ENCODE peak calls at places on chromosomes 4 and X, in nine cellular contexts. Q, F, N, U, R, D, E, O and T are unnamed samples. For H3K4me1, the result is how much of the 10 kb centered on the place peaks cover.

GRCh38 chr4:75289843-75290616 is 224.2 kb downstream of the RCHY1 start:
- DNase-seq in U (peak), N (peak), R (no peak), E (peak), Q (no peak), D (no peak), F (peak), O (no peak), T (no peak)

GRCh38 chrX:39729834-39730670 is 367.7 kb downstream of the BCOR start:
- DNase-seq in N (no peak), Q (no peak), R (no peak), E (peak), O (no peak), F (no peak), U (peak), D (no peak), T (no peak)

GRCh38 chrX:29851971-29852605 is 363.3 kb upstream of the MAGEB2 start:
- DNase-seq in R (no peak), Q (no peak), D (no peak), E (no peak), F (no peak), N (no peak), U (no peak), O (no peak), T (no peak)

GRCh38 chr4:2793578-2793919 is 664 bp downstream of the SH3BP2 start:
- DNase-seq in F (no peak), U (peak), E (peak), D (peak), N (no peak), R (peak), O (peak), Q (no peak), T (peak)

GRCh38 chr4:2962614-2963184 is 507 bp downstream of the NOP14 start:
- DNase-seq in D (no peak), F (peak), Q (peak), N (peak), R (peak), O (peak), E (peak), U (peak), T (no peak)

GRCh38 chr4:100087743-100088142 is 102.5 kb downstream of the DDIT4L start:
- DNase-seq in E (no peak), U (no peak), F (no peak), R (no peak), Q (no peak), N (no peak), D (no peak), O (peak), T (no peak)

GRCh38 chr4:24846716-24847115 is 51.3 kb downstream of the SOD3 start:
- DNase-seq in D (no peak), Q (no peak), F (no peak), R (no peak), O (no peak), U (no peak), E (no peak), N (no peak), T (no peak)

GRCh38 chr4:109434007-109434792 is 585 bp downstream of the SEC24B start:
- DNase-seq in F (peak), D (no peak), U (peak), E (peak), O (peak), Q (peak), N (peak), R (peak), T (peak)

GRCh38 chr4:133156096-133156495 is 7.0 kb downstream of the PCDH10 start:
- DNase-seq in R (no peak), D (no peak), Q (no peak), F (no peak), U (no peak), N (no peak), E (no peak), O (no peak), T (no peak)

GRCh38 chr4:114417214-114417613 is 181.4 kb upstream of the UGT8 start:
- DNase-seq in D (no peak), O (no peak), N (no peak), F (no peak), Q (no peak), E (peak), U (no peak), R (no peak), T (no peak)

GRCh38 chr4:61411241-61411640 is 211.1 kb downstream of the ADGRL3 start:
- DNase-seq in E (no peak), R (no peak), Q (no peak), O (no peak), N (no peak), D (no peak), U (no peak), F (no peak), T (no peak)

GRCh38 chr4:17103231-17103630 is 204.8 kb upstream of the LDB2 start:
- DNase-seq in O (peak), E (no peak), U (no peak), F (no peak), Q (no peak), R (no peak), D (no peak), N (no peak), T (no peak)

GRCh38 chrX:99914676-99915075 is 495.4 kb downstream of the PCDH19 start:
- DNase-seq in E (no peak), N (no peak), O (no peak), F (no peak), R (no peak), Q (no peak), U (no peak), D (no peak), T (no peak)

GRCh38 chrX:38807873-38808272 is 6.6 kb downstream of the MID1IP1 start:
- DNase-seq in R (no peak), U (no peak), Q (no peak), F (no peak), O (no peak), D (no peak), N (no peak), E (peak), T (no peak)

DNA sequence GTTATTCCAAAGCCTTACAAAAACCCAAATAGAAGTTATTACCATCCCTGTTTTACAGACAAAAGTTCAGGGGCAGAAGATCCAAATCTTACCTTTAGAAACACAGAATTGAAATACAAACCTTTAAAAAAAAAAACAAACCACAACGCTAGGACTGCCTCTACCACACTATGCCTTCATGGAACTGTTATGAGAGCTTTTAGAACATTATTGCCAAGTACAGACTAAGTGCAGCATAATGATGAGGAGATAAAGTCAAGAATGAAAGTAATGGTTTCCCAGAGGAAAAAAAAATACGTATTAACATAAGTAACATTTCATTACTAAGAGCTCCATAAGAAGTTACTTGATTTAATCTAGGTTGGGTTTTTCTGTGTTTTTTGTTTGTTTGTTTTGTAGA is 34.3 kb downstream of the TSPAN5 start:
- DNase-seq in O (no peak), R (no peak), E (no peak), D (no peak), Q (no peak), F (no peak), N (no peak), U (no peak), T (no peak)
- H3K4me1 ChIP-seq in O (under half), R (under half), E (under half), D (under half), Q (under half), F (under half), N (under half), U (under half), T (under half)

DNA sequence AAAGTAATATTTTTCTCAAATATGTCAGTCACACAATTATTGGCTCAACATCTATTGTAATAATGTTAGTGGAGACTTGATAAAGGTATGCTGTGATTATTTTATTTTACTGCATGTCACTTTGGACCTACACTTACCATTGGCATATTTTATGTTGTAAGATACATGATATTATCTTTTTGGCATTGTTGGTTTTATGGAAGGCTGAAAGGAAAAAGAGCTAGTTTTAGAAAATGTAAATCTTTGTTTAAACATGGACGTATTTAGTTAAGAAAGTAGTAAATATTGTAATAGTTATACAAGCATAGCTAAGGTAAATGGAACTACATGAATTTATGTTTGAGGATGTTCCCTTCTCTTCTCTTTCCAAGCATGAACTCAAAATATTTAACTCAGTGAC is 1399.3 kb downstream of the STIM2 start:
- DNase-seq in U (no peak), D (no peak), Q (no peak), O (no peak), N (no peak), F (no peak), R (no peak), E (no peak), T (no peak)
- TF ChIP-seq CTCF in U (no peak), D (no peak), Q (no peak), O (no peak), N (no peak), F (no peak), R (no peak), E (no peak), T (no peak)

DNA sequence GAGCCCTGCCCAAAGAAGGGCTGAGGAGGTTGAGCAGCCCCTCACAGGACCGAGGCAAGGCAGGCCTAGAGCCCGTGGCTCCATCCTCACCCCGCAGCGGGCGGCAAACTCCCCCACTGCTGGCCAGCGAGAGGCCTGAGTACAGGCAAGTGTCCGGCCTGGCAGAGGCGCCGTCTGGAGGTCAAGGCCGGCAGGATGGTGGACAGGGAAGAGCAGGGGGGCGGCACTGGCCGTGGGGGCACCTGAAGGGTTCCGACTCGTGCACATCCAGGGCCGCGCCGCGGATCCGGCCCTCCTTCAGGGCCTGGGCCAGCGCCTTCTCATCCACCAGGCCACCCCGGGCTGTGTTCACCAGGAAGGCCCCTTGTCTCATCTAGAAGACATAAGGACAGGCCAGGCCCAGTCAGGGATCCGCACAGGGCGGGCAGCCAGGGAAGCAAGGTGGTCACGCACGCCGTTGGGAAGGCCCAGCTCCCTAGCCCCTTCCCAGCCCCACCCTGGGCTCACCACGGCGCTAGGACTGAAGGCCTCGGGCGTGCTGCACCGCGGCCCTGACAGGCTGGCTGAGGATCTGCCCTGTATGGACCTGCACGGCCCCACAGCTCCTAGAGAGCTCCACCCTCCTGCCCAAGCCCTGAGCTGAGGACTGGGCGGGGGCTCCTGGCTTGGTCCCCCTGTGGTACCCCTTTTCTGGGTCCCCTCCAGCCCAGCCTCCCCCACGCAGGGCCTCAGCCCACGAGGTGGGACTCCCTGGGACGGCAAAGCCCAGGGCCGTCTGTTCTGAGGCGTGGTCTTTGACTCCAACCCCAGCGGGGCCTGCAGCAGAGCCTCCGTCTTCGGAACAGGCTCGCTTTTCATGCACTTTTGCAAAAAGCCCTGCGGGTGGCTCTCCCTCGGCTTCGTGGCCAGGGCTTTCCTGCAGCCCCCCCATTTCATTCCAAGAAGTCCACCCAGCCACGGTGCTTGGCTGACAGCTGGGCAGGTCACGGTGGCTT is 34.5 kb downstream of the CTBP1 start:
- DNase-seq in F (no peak), U (no peak), E (no peak), N (no peak), R (no peak), O (no peak), Q (no peak), D (no peak), T (no peak)
- H3K4me1 ChIP-seq in F (under half), U (under half), E (under half), N (under half), R (under half), O (under half), Q (under half), D (under half), T (under half)

DNA sequence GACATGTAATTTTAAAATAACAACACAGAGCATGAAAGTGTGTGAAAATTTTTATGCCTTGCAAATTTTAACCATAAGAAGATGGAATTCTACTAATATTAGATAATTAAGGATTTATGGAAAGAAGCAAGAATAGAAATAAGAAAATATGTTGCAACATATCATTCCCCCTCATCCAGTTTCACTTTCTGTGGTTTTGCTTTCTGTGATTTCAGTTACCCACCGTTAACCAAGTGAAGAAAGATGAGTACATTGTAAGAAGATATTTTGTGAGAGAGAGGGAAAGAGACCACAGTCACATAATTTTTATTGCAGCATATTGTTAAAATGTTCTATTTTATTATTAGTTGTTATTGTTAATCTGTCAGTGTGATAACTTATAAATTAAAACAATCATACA is 77.9 kb downstream of the ADAM29 start:
- DNase-seq in E (no peak), O (no peak), U (no peak), F (no peak), D (no peak), N (no peak), R (no peak), Q (no peak), T (no peak)
- TF ChIP-seq CTCF in E (no peak), O (no peak), U (no peak), F (no peak), D (no peak), N (no peak), R (no peak), Q (no peak), T (no peak)

GRCh38 chrX:47172549-47172948 is 21.1 kb upstream of the UBA1 start:
- DNase-seq in Q (no peak), O (no peak), D (no peak), N (no peak), F (no peak), U (no peak), E (no peak), R (no peak), T (peak)
- H3K4me1 ChIP-seq in Q (under half), O (under half), D (under half), N (under half), F (under half), U (under half), E (under half), R (under half), T (under half)

DNA sequence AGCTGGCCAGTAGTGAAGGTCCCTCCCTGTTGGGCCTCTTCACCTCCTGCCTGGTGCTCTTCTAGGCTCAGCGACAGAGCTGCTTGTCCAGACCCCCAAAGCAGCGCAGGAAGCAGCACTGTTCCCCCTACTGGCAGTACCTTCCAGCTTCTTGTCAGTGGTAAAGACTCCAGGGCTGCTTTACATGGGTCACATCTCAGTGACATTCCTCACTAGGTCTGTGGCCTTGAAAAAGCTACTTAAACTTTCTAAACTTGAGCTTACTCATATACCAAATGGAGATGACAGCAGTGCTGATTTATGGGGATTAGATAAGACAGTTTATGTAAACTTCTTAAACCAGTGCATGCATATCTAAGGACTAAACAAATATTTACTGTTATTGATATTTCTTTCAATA is 117.3 kb downstream of the FAT4 start:
- DNase-seq in U (peak), E (peak), Q (no peak), R (no peak), O (peak), N (no peak), D (no peak), F (peak), T (no peak)
- TF ChIP-seq CTCF in U (peak), E (peak), Q (no peak), R (no peak), O (peak), N (no peak), D (no peak), F (peak), T (no peak)

DNA sequence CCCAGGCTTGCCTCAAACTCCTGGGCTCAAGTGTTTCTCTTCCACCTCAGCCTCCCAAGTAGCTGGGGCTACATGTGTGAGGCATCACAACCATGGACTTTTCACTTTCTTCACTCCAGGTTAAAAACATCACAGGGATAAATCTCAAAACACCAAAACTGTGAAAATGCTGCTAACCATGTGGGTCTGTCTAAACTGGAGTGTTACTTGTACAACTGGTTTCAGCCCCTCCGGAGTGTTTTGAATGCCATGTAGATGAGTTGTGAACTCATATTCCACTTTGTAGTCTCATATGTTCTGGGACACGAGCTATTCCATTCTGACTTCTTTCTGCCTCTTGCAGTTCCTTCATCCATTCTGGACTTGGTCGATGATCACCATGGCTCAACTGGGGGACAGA is 43.0 kb downstream of the PDGFRA start:
- DNase-seq in U (no peak), F (no peak), O (no peak), E (no peak), Q (no peak), D (no peak), N (no peak), R (no peak), T (no peak)
- H3K4me1 ChIP-seq in U (under half), F (under half), O (under half), E (under half), Q (under half), D (under half), N (under half), R (under half), T (under half)

GRCh38 chrX:69504626-69505612 is 793 bp downstream of the NALF2 start:
- DNase-seq in R (no peak), D (no peak), U (no peak), F (peak), E (peak), O (no peak), N (no peak), Q (peak), T (no peak)

GRCh38 chrX:69505772-69506616 is 1.9 kb downstream of the NALF2 start:
- DNase-seq in N (no peak), F (no peak), U (no peak), O (no peak), R (no peak), Q (peak), D (no peak), E (peak), T (no peak)

GRCh38 chrX:69501433-69501832 is 2.7 kb upstream of the NALF2 start:
- DNase-seq in N (peak), U (peak), E (peak), D (no peak), Q (peak), R (peak), O (no peak), F (peak), T (no peak)

GRCh38 chrX:69503835-69504625 is at the start of gene NALF2:
- DNase-seq in D (peak), E (peak), R (peak), F (peak), O (peak), N (peak), Q (peak), U (peak), T (peak)

GRCh38 chrX:69503228-69503834 is 795 bp upstream of the NALF2 start:
- DNase-seq in F (no peak), R (peak), U (no peak), Q (no peak), N (peak), D (no peak), O (no peak), E (peak), T (no peak)
- TF ChIP-seq CTCF in F (peak), R (peak), U (peak), Q (no peak), N (peak), D (no peak), O (no peak), E (peak), T (no peak)

GRCh38 chrX:138986866-138987265 is 275.3 kb upstream of the FGF13 start:
- DNase-seq in F (no peak), Q (no peak), U (no peak), N (no peak), O (no peak), R (no peak), E (no peak), D (no peak), T (no peak)
- H3K4me1 ChIP-seq in F (under half), Q (under half), U (under half), N (under half), O (under half), R (under half), E (under half), D (under half), T (under half)